ENCODE peak calls at places on chromosome 10, in four cellular contexts. Y, G, V and T are unnamed samples.

GRCh38 chr10:86730227-86730626 is 26.2 kb upstream of the BMPR1A start:
- DNase-seq in Y (no peak), G (no peak), V (no peak), T (no peak)

GRCh38 chr10:99698504-99699080 is 33.3 kb downstream of the COX15 start:
- DNase-seq in Y (no peak), G (no peak), V (no peak), T (no peak)

GRCh38 chr10:132865236-132865635 is 77.1 kb downstream of the CFAP46 start:
- DNase-seq in Y (no peak), G (no peak), V (no peak), T (no peak)

GRCh38 chr10:5243521-5243987 is 46.9 kb downstream of the AKR1C4 start:
- DNase-seq in Y (no peak), G (no peak), V (no peak), T (no peak)

GRCh38 chr10:89391882-89392756 is at the start of gene IFIT1:
- DNase-seq in Y (peak), G (peak), V (no peak), T (peak)

GRCh38 chr10:59891919-59892318 is 14.4 kb downstream of the CCDC6 start:
- DNase-seq in Y (no peak), G (no peak), V (no peak), T (no peak)

GRCh38 chr10:104441601-104442000 is 88.0 kb downstream of the CFAP58 start:
- DNase-seq in Y (no peak), G (no peak), V (no peak), T (no peak)

GRCh38 chr10:65518379-65518778 is 1407.5 kb upstream of the LRRTM3 start:
- DNase-seq in Y (no peak), G (no peak), V (no peak), T (no peak)

GRCh38 chr10:78813526-78814429 is 255.0 kb upstream of the ZMIZ1 start:
- DNase-seq in Y (no peak), G (no peak), V (no peak), T (no peak)

GRCh38 chr10:82942572-82943091 is 1067.6 kb downstream of the NRG3 start:
- DNase-seq in Y (no peak), G (no peak), V (no peak), T (no peak)

GRCh38 chr10:1402016-1402820 is 335.1 kb downstream of the ADARB2 start:
- DNase-seq in Y (no peak), G (no peak), V (no peak), T (no peak)

GRCh38 chr10:96380821-96381220 is 22.0 kb upstream of the OPALIN start:
- DNase-seq in Y (no peak), G (no peak), V (no peak), T (no peak)

GRCh38 chr10:2992401-2993198 is 74.7 kb upstream of the PFKP start:
- DNase-seq in Y (no peak), G (no peak), V (no peak), T (no peak)

GRCh38 chr10:24039331-24039730 is 169.6 kb upstream of the KIAA1217 start:
- DNase-seq in Y (no peak), G (no peak), V (no peak), T (no peak)

GRCh38 chr10:679556-679955 is 9.9 kb downstream of the DIP2C start:
- DNase-seq in Y (no peak), G (no peak), V (no peak), T (no peak)

GRCh38 chr10:103198648-103199047 is 5.6 kb upstream of the NT5C2 start:
- DNase-seq in Y (no peak), G (no peak), V (no peak), T (no peak)

GRCh38 chr10:70352401-70353097 is 29.9 kb downstream of the LRRC20 start:
- DNase-seq in Y (no peak), G (no peak), V (no peak), T (no peak)

GRCh38 chr10:111089293-111089692 is 12.5 kb downstream of the ADRA2A start:
- DNase-seq in Y (no peak), G (no peak), V (no peak), T (no peak)